ENCODE peak calls at places on chromosome 14, in seven cellular contexts. M is glutamatergic neuron; L is hippocampal formation; K is GM23248; H is stimulated activated CD4-positive, alpha-beta T cell treated with anti-CD3 and anti-CD28 coated beads, Interleukin-2, amount 100 ng/mL, for 4 hours; N is A172; F is neural crest cell. P is an unnamed sample.

GRCh38 chr14:90797451-90797850 is 18.8 kb downstream of the TTC7B start:
- DNase-seq in L (no peak), N (no peak), F (no peak), M (no peak), K (no peak), H (no peak), P (no peak)

GRCh38 chr14:22423958-22424357 is 165.1 kb downstream of the DAD1 start:
- DNase-seq in H (no peak), N (no peak), L (no peak), F (no peak), M (no peak), K (no peak), P (peak; percentile 17)

GRCh38 chr14:70067810-70068209 is 120.9 kb downstream of the SLC8A3 start:
- DNase-seq in N (no peak), M (no peak), F (no peak), K (no peak), L (no peak), H (no peak), P (no peak)

GRCh38 chr14:76929927-76930326 is 98.6 kb downstream of the IRF2BPL start:
- DNase-seq in L (no peak), H (peak; percentile 42), F (no peak), M (no peak), N (no peak), K (peak; percentile 74), P (peak; percentile 89)

GRCh38 chr14:101968186-101968585 is 3.8 kb downstream of the DYNC1H1 start:
- DNase-seq in K (no peak), L (no peak), H (no peak), M (no peak), F (no peak), N (no peak), P (no peak)

GRCh38 chr14:90629471-90629870 is 186.8 kb downstream of the TTC7B start:
- DNase-seq in L (no peak), K (no peak), H (no peak), F (no peak), N (no peak), M (no peak), P (no peak)

GRCh38 chr14:64569108-64570045 is 19.6 kb downstream of the PPP1R36 start:
- DNase-seq in N (peak; percentile 35), F (no peak), L (peak; percentile 65), H (no peak), M (no peak), K (peak; percentile 94), P (no peak)

GRCh38 chr14:89575386-89576061 is 158.5 kb upstream of the FOXN3 start:
- DNase-seq in L (no peak), N (no peak), M (no peak), H (no peak), F (no peak), K (no peak), P (no peak)

GRCh38 chr14:78363008-78363407 is 192.8 kb downstream of the NRXN3 start:
- DNase-seq in K (no peak), L (no peak), F (no peak), N (no peak), M (no peak), H (no peak), P (no peak)

GRCh38 chr14:74804219-74804825 is 41.2 kb downstream of the YLPM1 start:
- DNase-seq in L (no peak), H (no peak), M (peak; percentile 39), N (peak; percentile 30), K (peak; percentile 81), F (no peak), P (peak; percentile 13)

GRCh38 chr14:45185110-45185814 is 49.5 kb downstream of the FANCM start:
- DNase-seq in M (no peak), N (no peak), H (no peak), L (no peak), F (no peak), K (peak; percentile 65), P (no peak)

GRCh38 chr14:35305633-35306032 is 13.5 kb downstream of the PSMA6 start:
- DNase-seq in N (no peak), M (no peak), K (no peak), H (no peak), L (no peak), F (no peak), P (no peak)

GRCh38 chr14:22883191-22883976 is at the start of gene REM2:
- DNase-seq in L (no peak), N (no peak), H (no peak), F (peak; percentile 8), M (peak; percentile 89), K (no peak), P (no peak)

GRCh38 chr14:102481371-102481770 is 28.2 kb downstream of the ANKRD9 start:
- DNase-seq in N (no peak), K (no peak), F (no peak), M (no peak), L (no peak), H (no peak), P (no peak)